ENCODE peak calls at places on chromosomes 11 and 22, in eight cellular contexts. T, W, H, I, K, M, X and C are unnamed samples. For H3K4me1 and H3K36me3, the result is how much of the 10 kb centered on the place peaks cover.

GRCh38 chr11:86068138-86068861 is 584 bp downstream of the PICALM start:
- DNase-seq in K (no peak), I (peak), W (peak), H (peak), M (peak), X (peak), T (no peak), C (peak)

GRCh38 chr11:119810478-119811232 is 81.7 kb upstream of the NECTIN1 start:
- DNase-seq in I (peak), M (no peak), H (no peak), T (no peak), X (no peak), W (no peak), K (no peak), C (no peak)

GRCh38 chr11:102527701-102528100 is 2.8 kb downstream of the MMP7 start:
- DNase-seq in H (no peak), I (no peak), K (no peak), X (no peak), W (no peak), T (no peak), M (no peak), C (no peak)

GRCh38 chr11:57597461-57597892 is at the start of gene SERPING1:
- DNase-seq in M (peak), H (peak), K (no peak), I (peak), W (peak), T (peak), X (peak), C (peak)

GRCh38 chr11:121649798-121650197 is 197.0 kb upstream of the SORL1-AS1 start:
- DNase-seq in K (no peak), I (no peak), T (no peak), X (no peak), H (no peak), M (no peak), W (no peak), C (no peak)

GRCh38 chr11:75280227-75280671 is 39.7 kb downstream of the TPBGL start:
- DNase-seq in H (peak), W (peak), K (peak), T (peak), X (peak), M (peak), I (peak), C (peak)

GRCh38 chr11:125114518-125114917 is 3.1 kb upstream of the TMEM218 start:
- DNase-seq in T (no peak), K (peak), H (no peak), X (no peak), M (no peak), W (no peak), I (no peak), C (no peak)

GRCh38 chr11:42976636-42977217 is 335.1 kb upstream of the API5 start:
- DNase-seq in M (no peak), I (no peak), K (no peak), H (no peak), T (no peak), X (no peak), W (no peak), C (no peak)

GRCh38 chr11:72113170-72113808 is 794 bp upstream of the ANAPC15 start:
- DNase-seq in M (no peak), I (no peak), K (no peak), W (no peak), H (no peak), T (no peak), X (no peak), C (no peak)

GRCh38 chr22:19395276-19395675 is 36.3 kb downstream of the HIRA start:
- DNase-seq in M (no peak), K (no peak), W (no peak), I (no peak), H (no peak), X (no peak), T (no peak), C (peak)

GRCh38 chr22:44180706-44181032 is at the start of gene PARVG:
- DNase-seq in W (no peak), X (no peak), I (no peak), M (peak), T (no peak), K (no peak), H (no peak), C (no peak)

GRCh38 chr22:37320726-37321286 is 38.5 kb downstream of the CYTH4 start:
- DNase-seq in W (no peak), I (no peak), M (no peak), T (no peak), K (no peak), H (no peak), X (no peak), C (no peak)

GRCh38 chr11:132126973-132127900 is 756.8 kb downstream of the NTM start:
- DNase-seq in M (peak), T (peak), W (peak), I (no peak), H (no peak), X (peak), K (no peak), C (no peak)

GRCh38 chr22:19429950-19430889 is 1.3 kb downstream of the HIRA start:
- DNase-seq in X (peak), K (no peak), I (peak), M (peak), W (no peak), T (no peak), H (no peak), C (peak)

GRCh38 chr11:12225046-12225739 is 114.8 kb downstream of the MICAL2 start:
- DNase-seq in W (no peak), H (no peak), I (no peak), K (no peak), X (no peak), T (no peak), M (no peak), C (no peak)

GRCh38 chr22:31680764-31681624 is 19.0 kb upstream of the PISD start:
- DNase-seq in M (peak), H (no peak), W (peak), X (peak), K (no peak), I (no peak), T (no peak), C (no peak)

GRCh38 chr11:117816151-117816741 is 8.3 kb downstream of the FXYD2 start:
- DNase-seq in X (peak), T (peak), I (no peak), W (no peak), K (no peak), M (no peak), H (no peak), C (peak)

GRCh38 chr22:22666307-22667091 is 22.1 kb downstream of the GGTLC2 start:
- DNase-seq in W (no peak), K (no peak), X (peak), I (peak), T (no peak), M (peak), H (no peak), C (peak)

GRCh38 chr11:8744423-8744822 is 61.8 kb downstream of the RPL27A start:
- DNase-seq in T (no peak), W (no peak), I (no peak), K (no peak), H (no peak), M (no peak), X (no peak), C (no peak)

GRCh38 chr11:3104961-3105790 is 48.0 kb upstream of the CARS1 start:
- DNase-seq in X (no peak), M (no peak), K (no peak), H (peak), W (peak), T (no peak), I (peak), C (no peak)

GRCh38 chr22:18024276-18024939 is at the start of gene MICAL3:
- DNase-seq in I (peak), K (peak), X (peak), M (peak), T (peak), W (peak), H (peak), C (peak)

GRCh38 chr11:14350215-14350614 is 8.8 kb downstream of the RRAS2 start:
- DNase-seq in T (no peak), X (no peak), M (no peak), K (no peak), W (no peak), I (no peak), H (no peak), C (no peak)

GRCh38 chr11:100619484-100619883 is 67.6 kb upstream of the ARHGAP42 start:
- DNase-seq in M (no peak), W (no peak), I (no peak), T (no peak), K (no peak), X (no peak), H (no peak), C (no peak)

GRCh38 chr11:75592699-75593098 is 30.6 kb downstream of the SERPINH1 start:
- DNase-seq in M (peak), K (no peak), W (no peak), H (no peak), I (no peak), T (no peak), X (no peak), C (no peak)

GRCh38 chr11:74749127-74749964 is 697 bp downstream of the RNF169 start:
- DNase-seq in I (peak), T (peak), H (peak), K (peak), W (no peak), X (peak), M (peak), C (peak)

DNA sequence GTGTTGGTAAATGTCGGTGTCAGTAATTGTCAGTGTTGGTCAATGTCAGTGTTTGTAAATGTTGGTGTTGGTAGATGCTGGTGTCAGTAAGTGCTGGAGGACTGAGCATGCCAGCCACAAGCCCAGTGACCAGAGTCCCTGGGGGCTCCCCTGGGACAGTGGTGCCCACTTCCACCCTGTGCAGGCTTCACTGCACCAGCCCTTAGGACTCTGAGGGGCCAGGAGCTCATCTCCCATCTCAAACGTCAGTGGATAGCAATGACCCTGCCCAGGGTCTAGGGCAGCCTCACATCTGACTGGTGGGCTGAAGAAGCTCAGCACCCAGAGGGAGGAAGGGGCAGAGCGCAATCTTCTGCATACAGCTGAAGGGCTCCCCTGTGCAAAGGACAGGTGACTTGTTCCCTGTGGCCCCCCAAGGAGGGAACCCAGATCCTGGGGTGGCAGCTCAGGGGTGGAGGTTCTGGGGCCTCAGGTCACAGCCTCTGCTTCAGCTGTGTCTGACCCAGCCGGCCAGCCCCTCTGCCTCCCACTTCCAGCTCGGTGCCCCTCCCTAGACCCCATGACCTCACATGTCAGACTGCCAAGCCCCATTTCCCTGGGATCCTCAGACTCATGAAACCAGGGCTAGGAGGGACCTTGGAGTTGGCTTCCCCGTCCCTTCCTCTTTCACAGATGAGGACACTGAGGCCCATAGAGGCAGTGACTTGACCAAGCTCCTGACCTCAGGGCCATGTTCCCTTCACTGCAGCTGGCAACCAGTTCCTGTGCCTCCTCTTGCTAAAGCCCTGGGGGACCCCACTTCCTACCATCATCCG is 138.4 kb downstream of the CRYBB2 start:
- DNase-seq in M (no peak), H (peak), X (no peak), I (no peak), K (no peak), T (no peak), W (peak), C (peak)
- TF ChIP-seq POLR2A in M (no peak), H (no peak), X (no peak), I (no peak), K (no peak), T (no peak), W (no peak), C (no peak)

GRCh38 chr11:107844041-107844440 is 14.5 kb downstream of the SLC35F2 start:
- DNase-seq in T (no peak), M (no peak), H (no peak), X (no peak), I (no peak), K (no peak), W (no peak), C (no peak)
- H3K4me1 ChIP-seq in T (under half), M (under half), H (under half), X (under half), I (under half), K (half or more), W (under half), C (under half)

GRCh38 chr22:46677323-46678002 is 57.3 kb downstream of the GRAMD4 start:
- DNase-seq in K (no peak), W (no peak), M (no peak), T (no peak), X (no peak), I (no peak), H (no peak), C (no peak)
- H3K36me3 ChIP-seq in K (under half), W (under half), M (under half), T (under half), X (under half), I (half or more), H (under half), C (under half)

DNA sequence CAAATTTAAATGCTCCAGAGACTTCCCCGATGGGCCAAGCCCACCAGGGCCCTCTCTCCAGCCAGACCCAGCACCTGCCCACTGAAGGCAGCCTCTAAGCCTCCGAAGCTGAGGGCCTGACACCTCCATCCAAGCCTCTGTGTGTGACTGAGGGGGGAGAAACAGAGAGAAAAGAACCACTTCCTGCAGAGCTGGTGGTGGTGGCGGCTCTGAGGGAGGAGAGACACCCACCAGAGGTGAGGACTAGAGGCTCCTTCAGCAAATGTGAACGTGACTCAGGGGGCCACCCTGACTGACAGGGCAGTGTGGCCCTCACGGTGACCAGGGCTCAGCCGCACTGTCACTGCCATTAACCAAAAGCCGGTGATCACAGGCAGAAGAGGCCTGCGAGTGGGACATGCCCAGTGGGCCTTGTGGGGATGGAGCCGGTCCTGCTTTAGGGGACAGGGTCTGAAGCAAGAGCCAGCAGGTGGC is 31.0 kb upstream of the CD5 start:
- DNase-seq in T (no peak), X (no peak), H (no peak), K (no peak), W (peak), I (no peak), M (peak), C (no peak)
- TF ChIP-seq POLR2A in T (no peak), X (no peak), H (no peak), K (no peak), W (no peak), I (no peak), M (no peak), C (no peak)

GRCh38 chr22:40466976-40467375 is 96.6 kb downstream of the SGSM3 start:
- DNase-seq in X (no peak), H (no peak), K (no peak), M (no peak), I (no peak), T (no peak), W (no peak), C (no peak)

GRCh38 chr22:40463727-40464126 is 93.3 kb downstream of the SGSM3 start:
- DNase-seq in T (no peak), M (no peak), I (no peak), X (no peak), H (no peak), K (no peak), W (no peak), C (no peak)

GRCh38 chr22:40463017-40463631 is 92.7 kb downstream of the SGSM3 start:
- DNase-seq in X (no peak), W (no peak), H (no peak), M (peak), K (no peak), I (no peak), T (no peak), C (no peak)

GRCh38 chr22:40462195-40462988 is 92.0 kb downstream of the SGSM3 start:
- DNase-seq in T (no peak), M (no peak), I (no peak), W (no peak), H (no peak), X (no peak), K (no peak), C (no peak)
- H3K4me1 ChIP-seq in T (under half), M (under half), I (under half), W (under half), H (under half), X (under half), K (under half), C (under half)

DNA sequence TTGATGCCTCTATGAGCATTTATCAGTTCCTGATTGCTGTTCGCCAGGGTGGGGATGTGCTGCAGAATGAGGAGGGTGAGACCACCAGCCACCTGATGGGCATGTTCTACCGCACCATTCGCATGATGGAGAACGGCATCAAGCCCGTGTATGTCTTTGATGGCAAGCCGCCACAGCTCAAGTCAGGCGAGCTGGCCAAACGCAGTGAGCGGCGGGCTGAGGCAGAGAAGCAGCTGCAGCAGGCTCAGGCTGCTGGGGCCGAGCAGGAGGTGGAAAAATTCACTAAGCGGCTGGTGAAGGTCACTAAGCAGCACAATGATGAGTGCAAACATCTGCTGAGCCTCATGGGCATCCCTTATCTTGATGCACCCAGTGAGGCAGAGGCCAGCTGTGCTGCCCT is 2.7 kb downstream of the FEN1 start:
- DNase-seq in H (no peak), T (no peak), M (no peak), W (no peak), I (no peak), K (no peak), X (peak), C (no peak)
- H3K36me3 ChIP-seq in H (under half), T (under half), M (under half), W (under half), I (under half), K (under half), X (under half), C (under half)

GRCh38 chr11:109223441-109223840 is 198.5 kb upstream of the C11orf87 start:
- DNase-seq in M (no peak), X (no peak), H (no peak), I (no peak), K (no peak), W (no peak), T (no peak), C (no peak)
- TF ChIP-seq POLR2A in M (no peak), X (no peak), H (no peak), I (no peak), K (no peak), W (no peak), T (no peak), C (no peak)

GRCh38 chr22:25764270-25765015 is 22.5 kb downstream of the MYO18B start:
- DNase-seq in K (no peak), I (no peak), M (no peak), T (no peak), H (no peak), W (no peak), X (no peak), C (no peak)

GRCh38 chr22:25763239-25763777 is 21.3 kb downstream of the MYO18B start:
- DNase-seq in H (no peak), I (no peak), M (no peak), W (no peak), T (no peak), K (no peak), X (no peak), C (no peak)

GRCh38 chr22:25760294-25760693 is 18.3 kb downstream of the MYO18B start:
- DNase-seq in W (no peak), H (no peak), T (no peak), I (no peak), M (no peak), X (no peak), K (no peak), C (no peak)

GRCh38 chr22:25760848-25761595 is 19.0 kb downstream of the MYO18B start:
- DNase-seq in X (no peak), K (no peak), H (no peak), T (no peak), M (no peak), W (no peak), I (no peak), C (no peak)

GRCh38 chr22:25762147-25762546 is 20.2 kb downstream of the MYO18B start:
- DNase-seq in T (no peak), I (no peak), K (no peak), W (no peak), X (no peak), M (no peak), H (no peak), C (no peak)
- H3K4me1 ChIP-seq in T (under half), I (under half), K (under half), W (under half), X (under half), M (under half), H (under half), C (under half)

GRCh38 chr22:24068717-24069116 is 57.6 kb downstream of the CABIN1 start:
- DNase-seq in X (no peak), K (no peak), M (no peak), H (no peak), W (peak), T (no peak), I (no peak), C (peak)

GRCh38 chr22:24067587-24068376 is 56.7 kb downstream of the CABIN1 start:
- DNase-seq in K (no peak), X (no peak), M (peak), H (no peak), I (peak), W (peak), T (no peak), C (peak)

GRCh38 chr22:24069721-24070120 is 58.6 kb downstream of the CABIN1 start:
- DNase-seq in X (no peak), M (peak), K (no peak), I (no peak), W (peak), T (no peak), H (no peak), C (no peak)

GRCh38 chr22:24066872-24067271 is 55.8 kb downstream of the CABIN1 start:
- DNase-seq in H (no peak), X (no peak), T (no peak), I (peak), W (peak), K (no peak), M (peak), C (no peak)

DNA sequence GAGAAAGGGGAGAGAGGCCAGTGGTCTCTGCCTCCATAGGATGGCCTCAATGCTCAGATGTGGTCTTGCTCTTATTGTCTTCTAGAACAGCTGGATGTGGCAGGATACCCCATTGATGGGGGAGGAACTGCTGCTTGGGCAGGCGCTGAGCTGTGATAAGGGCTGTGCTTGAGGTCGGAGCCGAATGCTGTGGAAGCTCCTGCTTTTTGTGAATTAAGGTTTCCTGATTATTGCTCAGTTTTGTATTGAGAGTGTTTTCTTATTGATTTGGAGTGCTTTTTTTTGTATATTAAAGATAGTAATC is 57.2 kb downstream of the CABIN1 start:
- DNase-seq in M (no peak), I (no peak), H (no peak), X (no peak), T (no peak), W (peak), K (no peak), C (no peak)
- H3K36me3 ChIP-seq in M (under half), I (half or more), H (half or more), X (under half), T (under half), W (under half), K (under half), C (under half)